ENCODE peak calls at places on chromosome 1, in nine cellular contexts. U is lower lobe of right lung; C is fibroblast of lung; X is CD8-positive, alpha-beta T cell; R is epithelial cell of esophagus; Y is right lobe of liver; I is breast epithelium; J is fibroblast of mammary gland; Z is heart left ventricle. O is an unnamed sample.
A peak's percentile ranks its signal among the peaks of the same experiment; 100 is the strongest.

GRCh38 chr1:238900334-238900865 is 486.0 kb upstream of the CHRM3 start:
- DNase-seq in U (no peak), C (no peak), X (no peak), R (no peak), Y (no peak), I (no peak), J (no peak), Z (no peak), O (no peak)

GRCh38 chr1:100606438-100606837 is 68.5 kb downstream of the GPR88 start:
- DNase-seq in U (no peak), C (peak; percentile 65), X (no peak), R (peak; percentile 54), Y (peak; percentile 56), I (no peak), J (peak; percentile 71), Z (peak; percentile 28), O (no peak)

GRCh38 chr1:48471103-48471502 is 901 bp downstream of the SPATA6 start:
- DNase-seq in U (no peak), C (no peak), X (no peak), R (no peak), Y (no peak), I (no peak), J (peak; percentile 19), Z (no peak), O (no peak)

GRCh38 chr1:48203287-48203900 is 19.1 kb upstream of the SLC5A9 start:
- DNase-seq in U (no peak), C (peak; percentile 7), X (no peak), R (peak; percentile 45), Y (no peak), I (no peak), J (peak; percentile 50), Z (no peak), O (no peak)

GRCh38 chr1:209647212-209647611 is 5.0 kb downstream of the LAMB3 start:
- DNase-seq in U (no peak), C (no peak), X (no peak), R (no peak), Y (no peak), I (no peak), J (peak; percentile 18), Z (no peak), O (no peak)

GRCh38 chr1:218705911-218706893 is 361.1 kb downstream of the TGFB2 start:
- DNase-seq in U (no peak), C (peak; percentile 100), X (no peak), R (peak; percentile 88), Y (no peak), I (peak; percentile 63), J (peak; percentile 97), Z (no peak), O (no peak)

GRCh38 chr1:164999135-164999534 is 357.4 kb downstream of the LMX1A start:
- DNase-seq in U (no peak), C (no peak), X (no peak), R (peak; percentile 5), Y (no peak), I (no peak), J (no peak), Z (no peak), O (no peak)

GRCh38 chr1:58739851-58740466 is 40.1 kb upstream of the MYSM1 start:
- DNase-seq in U (no peak), C (peak; percentile 38), X (no peak), R (peak; percentile 67), Y (no peak), I (no peak), J (peak; percentile 71), Z (peak; percentile 20), O (no peak)

GRCh38 chr1:157969693-157970485 is 23.6 kb upstream of the KIRREL1 start:
- DNase-seq in U (no peak), C (peak; percentile 85), X (no peak), R (peak; percentile 88), Y (no peak), I (no peak), J (peak; percentile 94), Z (peak; percentile 41), O (no peak)

GRCh38 chr1:157967205-157967604 is 26.2 kb upstream of the KIRREL1 start:
- DNase-seq in U (no peak), C (no peak), X (no peak), R (no peak), Y (no peak), I (no peak), J (no peak), Z (no peak), O (no peak)

GRCh38 chr1:157971723-157972122 is 21.7 kb upstream of the KIRREL1 start:
- DNase-seq in U (no peak), C (no peak), X (no peak), R (no peak), Y (no peak), I (no peak), J (no peak), Z (no peak), O (no peak)

GRCh38 chr1:157968503-157968902 is 24.9 kb upstream of the KIRREL1 start:
- DNase-seq in U (no peak), C (peak; percentile 85), X (no peak), R (peak; percentile 69), Y (peak; percentile 51), I (no peak), J (peak; percentile 98), Z (peak; percentile 27), O (no peak)

DNA sequence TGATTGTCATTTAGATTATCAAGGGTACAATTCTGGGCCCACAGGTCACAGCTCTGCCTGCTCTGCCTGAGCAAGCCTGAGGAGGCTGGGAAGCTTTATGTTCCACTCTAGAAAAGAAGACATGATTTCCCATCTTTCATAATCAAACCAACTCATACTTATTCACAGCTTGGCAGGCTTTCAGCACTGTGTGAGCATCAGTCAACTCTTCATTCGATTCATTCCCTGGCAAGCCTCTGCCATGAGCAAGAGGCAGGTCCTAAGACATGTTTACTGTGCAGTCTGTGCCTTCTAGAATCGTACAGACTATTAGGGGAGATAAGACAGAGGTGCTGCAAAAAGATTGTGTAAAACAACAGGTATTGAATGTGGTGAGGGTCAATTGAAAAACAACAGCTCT is 24.5 kb upstream of the KIRREL1 start:
- DNase-seq in U (no peak), C (peak; percentile 93), X (no peak), R (peak; percentile 97), Y (no peak), I (no peak), J (peak; percentile 99), Z (no peak), O (no peak)
- TF ChIP-seq CTCF in U (no peak), C (no peak), X (no peak), R (no peak), Y (no peak), I (no peak), J (no peak), Z (no peak), O (no peak)

DNA sequence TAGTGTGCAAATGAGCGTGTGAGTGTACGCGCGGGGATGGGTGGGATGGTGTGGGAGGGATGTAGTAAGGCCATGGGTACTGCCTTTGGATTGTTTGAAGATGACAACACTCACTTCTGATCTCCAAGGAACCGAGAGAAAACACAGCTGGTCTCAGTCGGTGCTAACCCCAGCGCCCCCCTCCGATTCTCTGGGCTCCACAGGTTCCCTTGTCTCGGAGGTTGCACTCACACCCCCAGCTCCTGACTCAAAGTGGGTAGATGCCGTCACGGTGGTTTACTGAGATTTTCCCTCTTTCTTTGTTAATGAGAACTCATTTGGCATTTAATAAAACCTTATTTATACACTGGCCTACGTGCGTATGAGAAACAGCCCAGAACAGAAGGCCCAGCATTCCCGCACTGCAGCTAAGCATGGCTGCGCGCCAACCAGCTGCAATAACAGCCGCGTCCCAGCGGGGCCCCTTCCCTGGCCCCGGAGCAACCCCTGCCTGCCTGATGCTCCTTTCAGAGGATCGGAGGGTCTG is 25.8 kb downstream of the ABCA4 start:
- DNase-seq in U (no peak), C (peak; percentile 94), X (no peak), R (no peak), Y (no peak), I (peak; percentile 34), J (peak; percentile 89), Z (peak; percentile 89), O (no peak)
- TF ChIP-seq CTCF in U (no peak), C (no peak), X (no peak), R (no peak), Y (no peak), I (no peak), J (no peak), Z (no peak), O (no peak)

GRCh38 chr1:111203681-111204210 is 3.3 kb upstream of the DENND2D start:
- DNase-seq in U (peak; percentile 97), C (peak; percentile 46), X (peak; percentile 87), R (peak; percentile 62), Y (peak; percentile 86), I (peak; percentile 75), J (peak; percentile 41), Z (peak; percentile 65), O (peak; percentile 77)

GRCh38 chr1:111204211-111204883 is 3.9 kb upstream of the DENND2D start:
- DNase-seq in U (peak; percentile 89), C (no peak), X (peak; percentile 67), R (peak; percentile 25), Y (peak; percentile 88), I (peak; percentile 41), J (no peak), Z (peak; percentile 25), O (peak; percentile 68)

GRCh38 chr1:111201275-111202090 is 1.0 kb upstream of the DENND2D start:
- DNase-seq in U (no peak), C (no peak), X (no peak), R (no peak), Y (no peak), I (no peak), J (no peak), Z (no peak), O (no peak)

GRCh38 chr1:111202366-111202706 is 1.9 kb upstream of the DENND2D start:
- DNase-seq in U (no peak), C (no peak), X (no peak), R (peak; percentile 82), Y (no peak), I (no peak), J (no peak), Z (no peak), O (no peak)

DNA sequence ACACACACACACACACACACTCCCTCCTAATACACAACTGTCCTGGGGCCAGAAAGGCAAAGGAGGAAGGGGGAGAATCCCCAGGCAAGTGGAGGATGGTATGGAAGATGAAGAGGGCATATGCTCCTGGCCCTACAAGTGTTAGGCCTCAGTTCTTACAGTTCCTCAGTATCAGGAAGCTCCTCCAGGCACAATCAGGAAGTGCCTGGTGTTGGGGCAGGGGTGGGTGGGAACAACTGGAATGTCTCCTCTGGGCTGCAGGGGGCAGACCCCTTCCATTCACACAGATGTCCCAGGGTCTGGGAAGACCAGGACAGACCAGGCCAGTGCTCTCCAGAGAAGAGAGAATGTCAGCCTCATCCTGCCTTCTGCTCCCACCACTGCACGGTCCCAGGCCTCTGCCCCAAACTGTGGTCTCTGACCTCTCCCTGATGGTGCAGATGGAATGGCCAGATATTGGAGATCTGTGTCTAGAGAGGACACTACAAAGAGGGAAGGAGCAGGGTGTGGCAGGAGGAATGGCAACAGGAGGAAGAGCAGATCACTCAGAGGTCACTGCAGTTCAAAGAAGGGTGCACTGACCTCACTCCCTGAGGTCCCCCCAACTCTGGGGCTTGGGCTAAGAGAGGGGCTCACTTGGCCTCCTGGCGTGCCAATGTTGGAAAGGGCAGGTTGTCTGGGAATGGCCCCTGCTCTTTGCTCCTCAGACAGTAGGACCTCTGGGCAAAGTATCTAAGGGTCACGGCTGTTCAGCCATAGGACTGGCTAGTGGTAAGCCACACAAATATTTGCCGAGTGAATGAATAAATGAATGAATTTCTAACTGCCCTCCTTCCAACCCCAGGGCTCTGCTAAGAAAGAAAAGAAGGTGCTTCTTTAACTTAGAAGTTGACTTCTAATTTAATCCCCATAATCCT is 2.5 kb upstream of the DENND2D start:
- DNase-seq in U (no peak), C (no peak), X (no peak), R (no peak), Y (no peak), I (no peak), J (no peak), Z (no peak), O (no peak)
- TF ChIP-seq CTCF in U (no peak), C (no peak), X (no peak), R (no peak), Y (no peak), I (no peak), J (no peak), Z (no peak), O (no peak)

GRCh38 chr1:78040484-78041089 is 5.2 kb upstream of the GIPC2 start:
- DNase-seq in U (no peak), C (no peak), X (no peak), R (no peak), Y (no peak), I (no peak), J (no peak), Z (no peak), O (no peak)
- TF ChIP-seq CTCF in U (no peak), C (no peak), X (no peak), R (no peak), Y (no peak), I (no peak), J (no peak), Z (no peak), O (no peak)